ENCODE peak calls at places on chromosome 19, in five cellular contexts. G is kidney epithelial cell, T is progenitor cell of endocrine pancreas, N is ovary, S is H54. R is an unnamed sample.

GRCh38 chr19:13267889-13268288 is 117.7 kb downstream of the IER2 start:
- DNase-seq in G (no peak), T (no peak), N (no peak), S (no peak), R (no peak)

GRCh38 chr19:46574533-46574932 is 26.6 kb upstream of the CALM3 start:
- DNase-seq in N (no peak), G (no peak), S (no peak), T (no peak), R (no peak)

GRCh38 chr19:18520848-18521691 is 800 bp downstream of the ELL start:
- DNase-seq in G (no peak), T (no peak), N (peak; percentile 76), S (no peak), R (no peak)

GRCh38 chr19:3125900-3126524 is 9.8 kb upstream of the GNA15 start:
- DNase-seq in G (no peak), S (peak; percentile 90), N (peak; percentile 56), T (peak; percentile 57), R (peak; percentile 28)

GRCh38 chr19:40190891-40191835 is at the start of gene MAP3K10:
- DNase-seq in N (peak; percentile 83), S (peak; percentile 91), G (no peak), T (peak; percentile 56), R (peak; percentile 42)

GRCh38 chr19:56687036-56687435 is 15.5 kb upstream of the ZNF835 start:
- DNase-seq in S (no peak), G (no peak), N (no peak), T (no peak), R (no peak)

GRCh38 chr19:4164262-4164661 is 10.8 kb downstream of the CREB3L3 start:
- DNase-seq in G (no peak), T (no peak), N (no peak), S (no peak), R (no peak)

GRCh38 chr19:16566161-16566560 is 6.1 kb downstream of the SLC35E1 start:
- DNase-seq in S (no peak), G (no peak), N (no peak), T (no peak), R (no peak)

GRCh38 chr19:16736709-16737108 is 17.1 kb downstream of the NWD1 start:
- DNase-seq in N (no peak), G (no peak), T (no peak), S (no peak), R (no peak)

GRCh38 chr19:39444598-39445257 is 654 bp upstream of the SUPT5H start:
- DNase-seq in T (no peak), S (no peak), G (no peak), N (peak; percentile 42), R (no peak)

GRCh38 chr19:2049741-2050348 is 1.2 kb downstream of the MKNK2 start:
- DNase-seq in G (no peak), S (peak; percentile 77), T (no peak), N (peak; percentile 83), R (peak; percentile 43)

GRCh38 chr19:10135551-10136334 is 16.0 kb upstream of the EIF3G start:
- DNase-seq in S (no peak), T (no peak), G (no peak), N (no peak), R (no peak)

GRCh38 chr19:18862976-18863842 is 31.4 kb downstream of the UPF1 start:
- DNase-seq in N (no peak), G (no peak), T (no peak), S (no peak), R (no peak)

GRCh38 chr19:40279120-40279551 is 6.0 kb downstream of the AKT2 start:
- DNase-seq in S (no peak), N (peak; percentile 81), G (no peak), T (no peak), R (no peak)

GRCh38 chr19:53509443-53509842 is 28.5 kb upstream of the ZNF331 start:
- DNase-seq in G (no peak), S (no peak), T (no peak), N (no peak), R (no peak)

GRCh38 chr19:55158848-55159793 is 1.6 kb upstream of the TNNI3 start:
- DNase-seq in S (peak; percentile 99), T (no peak), N (no peak), G (no peak), R (no peak)

GRCh38 chr19:45079063-45079910 is at the start of gene GEMIN7:
- DNase-seq in N (peak; percentile 81), G (no peak), T (peak; percentile 79), S (peak; percentile 67), R (peak; percentile 67)

GRCh38 chr19:45446944-45447343 is 20.9 kb upstream of the FOSB start:
- DNase-seq in S (no peak), G (no peak), N (no peak), T (no peak), R (no peak)

GRCh38 chr19:8615022-8615421 is 4.5 kb upstream of the ADAMTS10 start:
- DNase-seq in G (no peak), N (no peak), T (no peak), S (peak; percentile 70), R (no peak)

GRCh38 chr19:46887240-46887782 is 26.5 kb downstream of the ARHGAP35 start:
- DNase-seq in N (no peak), G (no peak), T (no peak), S (no peak), R (no peak)

GRCh38 chr19:44782729-44783128 is 5.0 kb downstream of the CBLC start:
- DNase-seq in S (no peak), G (no peak), T (no peak), N (no peak), R (no peak)

GRCh38 chr19:42113641-42114348 is 18.5 kb downstream of the POU2F2 start:
- DNase-seq in S (peak; percentile 99), N (no peak), T (no peak), G (peak; percentile 92), R (peak; percentile 76)

GRCh38 chr19:45766293-45766918 is 2.6 kb downstream of the SIX5 start:
- DNase-seq in G (no peak), S (no peak), T (no peak), N (peak; percentile 64), R (no peak)

GRCh38 chr19:16160943-16161560 is 12.3 kb downstream of the CIB3 start:
- DNase-seq in S (peak; percentile 74), N (no peak), T (no peak), G (peak; percentile 37), R (no peak)

GRCh38 chr19:29483641-29483920 is 42.2 kb upstream of the VSTM2B start:
- DNase-seq in T (no peak), S (no peak), N (no peak), G (no peak), R (no peak)

GRCh38 chr19:1112254-1113208 is 8.7 kb downstream of the GPX4 start:
- DNase-seq in T (no peak), N (peak; percentile 89), G (no peak), S (no peak), R (no peak)

GRCh38 chr19:33434886-33435705 is 61.6 kb downstream of the CEBPG start:
- DNase-seq in N (no peak), G (no peak), T (no peak), S (peak; percentile 76), R (no peak)

GRCh38 chr19:55553217-55554182 is 8.2 kb upstream of the SBK3 start:
- DNase-seq in N (no peak), G (no peak), T (no peak), S (no peak), R (no peak)

GRCh38 chr19:16571689-16572331 is 405 bp downstream of the SLC35E1 start:
- DNase-seq in S (no peak), T (no peak), G (no peak), N (no peak), R (no peak)

GRCh38 chr19:11426656-11427055 is 7.5 kb upstream of the RGL3 start:
- DNase-seq in S (no peak), T (no peak), N (no peak), G (no peak), R (no peak)

GRCh38 chr19:32642771-32643170 is 32.2 kb downstream of the ANKRD27 start:
- DNase-seq in T (no peak), N (no peak), S (no peak), G (no peak), R (no peak)

GRCh38 chr19:16544468-16545231 is 2.4 kb upstream of the CHERP start:
- DNase-seq in G (no peak), S (no peak), T (no peak), N (no peak), R (no peak)

GRCh38 chr19:34232566-34233481 is 21.5 kb upstream of the GARRE1 start:
- DNase-seq in T (no peak), S (peak; percentile 89), N (peak; percentile 61), G (peak; percentile 92), R (no peak)

GRCh38 chr19:54203151-54203611 is 2.5 kb downstream of the RPS9 start:
- DNase-seq in S (no peak), T (no peak), G (no peak), N (no peak), R (no peak)

GRCh38 chr19:40232479-40232878 is 6.0 kb upstream of the CCNP start:
- DNase-seq in N (no peak), T (no peak), S (no peak), G (no peak), R (no peak)

GRCh38 chr19:10095948-10096614 is 6.4 kb downstream of the ANGPTL6 start:
- DNase-seq in N (peak; percentile 94), T (peak; percentile 79), G (peak; percentile 53), S (peak; percentile 96), R (peak; percentile 80)

R was measured in NCI-H510A.